ENCODE peak calls at places on chromosome 5, in four cellular contexts. X is heart left ventricle, S is K562, O is right lobe of liver. E is an unnamed sample.

GRCh38 chr5:172266676-172267092 is 16.9 kb downstream of the UBTD2 start:
- DNase-seq in S (no peak), X (no peak), O (no peak), E (no peak)

GRCh38 chr5:143268388-143268787 is 135.1 kb downstream of the NR3C1 start:
- DNase-seq in S (no peak), X (no peak), O (no peak), E (no peak)

GRCh38 chr5:39712316-39713223 is 287.8 kb upstream of the DAB2 start:
- DNase-seq in S (no peak), X (no peak), O (no peak), E (no peak)

GRCh38 chr5:74916831-74917710 is 50.9 kb upstream of the FAM169A start:
- DNase-seq in O (no peak), X (no peak), S (no peak), E (no peak)

GRCh38 chr5:122896598-122897282 is 51.3 kb downstream of the SNX24 start:
- DNase-seq in S (no peak), O (no peak), X (no peak), E (peak; percentile 9)

GRCh38 chr5:137205237-137205636 is 293.9 kb downstream of the SPOCK1 start:
- DNase-seq in S (no peak), O (no peak), X (no peak), E (no peak)

GRCh38 chr5:81006955-81007636 is 46.9 kb downstream of the RASGRF2 start:
- DNase-seq in O (no peak), S (no peak), X (no peak), E (no peak)

GRCh38 chr5:161385080-161385479 is 161.4 kb downstream of the GABRB2 start:
- DNase-seq in X (no peak), S (no peak), O (no peak), E (no peak)

GRCh38 chr5:96896285-96896711 is 20.0 kb downstream of the ERAP2 start:
- DNase-seq in X (no peak), O (no peak), S (no peak), E (no peak)

GRCh38 chr5:158116965-158117364 is 258.0 kb upstream of the CLINT1 start:
- DNase-seq in S (no peak), O (no peak), X (no peak), E (no peak)

GRCh38 chr5:10201223-10201868 is 48.3 kb downstream of the ATPSCKMT start:
- DNase-seq in X (no peak), S (peak; percentile 31), O (no peak), E (peak; percentile 3)

GRCh38 chr5:35313296-35313695 is 83.0 kb upstream of the PRLR start:
- DNase-seq in X (no peak), O (no peak), S (no peak), E (no peak)

GRCh38 chr5:113296681-113297080 is 138.1 kb downstream of the TSSK1B start:
- DNase-seq in O (no peak), X (no peak), S (no peak), E (no peak)

GRCh38 chr5:16074358-16074757 is 105.2 kb downstream of the MARCHF11 start:
- DNase-seq in X (no peak), S (no peak), O (no peak), E (no peak)

GRCh38 chr5:124747770-124748686 is 1.6 kb upstream of the ZNF608 start:
- DNase-seq in S (no peak), O (no peak), X (no peak), E (peak; percentile 39)

GRCh38 chr5:61167382-61167781 is 5.1 kb upstream of the SMIM15 start:
- DNase-seq in X (no peak), S (no peak), O (no peak), E (no peak)

GRCh38 chr5:2700876-2701275 is 50.6 kb downstream of the IRX2 start:
- DNase-seq in O (no peak), S (no peak), X (no peak), E (no peak)

GRCh38 chr5:21649969-21650368 is 1203.2 kb downstream of the CDH12 start:
- DNase-seq in X (no peak), S (no peak), O (no peak), E (no peak)

GRCh38 chr5:164518741-164519080 is 1013.3 kb downstream of the MAT2B start:
- DNase-seq in X (no peak), O (no peak), S (no peak), E (no peak)

GRCh38 chr5:109844695-109845094 is 155.0 kb downstream of the MAN2A1 start:
- DNase-seq in S (no peak), O (no peak), X (no peak), E (no peak)

GRCh38 chr5:156271569-156271968 is 55.4 kb upstream of the SGCD start:
- DNase-seq in X (peak; percentile 26), S (no peak), O (no peak), E (no peak)

GRCh38 chr5:1548702-1549523 is 25.2 kb upstream of the LPCAT1 start:
- DNase-seq in X (no peak), S (peak; percentile 9), O (no peak), E (no peak)

GRCh38 chr5:61319388-61320146 is 12.5 kb upstream of the ZSWIM6 start:
- DNase-seq in X (no peak), O (no peak), S (no peak), E (no peak)

GRCh38 chr5:14816999-14817761 is 54.4 kb downstream of the ANKH start:
- DNase-seq in X (no peak), S (no peak), O (no peak), E (no peak)

GRCh38 chr5:128782446-128782845 is 182.8 kb upstream of the SLC27A6 start:
- DNase-seq in O (no peak), S (no peak), X (peak; percentile 78), E (no peak)

GRCh38 chr5:4880304-4880741 is 259.8 kb upstream of the ADAMTS16 start:
- DNase-seq in S (no peak), O (no peak), X (no peak), E (no peak)

GRCh38 chr5:132641241-132641723 is 16.7 kb upstream of the IL13 start:
- DNase-seq in X (no peak), S (no peak), O (no peak), E (no peak)
- TF ChIP-seq POLR2A in X (no peak), S (no peak), O (no peak), E (no peak)

GRCh38 chr5:141516648-141517025 is 27.8 kb downstream of the PCDHGC5 start:
- DNase-seq in S (no peak), O (no peak), X (no peak), E (no peak)

GRCh38 chr5:141517321-141517720 is 28.4 kb downstream of the PCDHGC5 start:
- DNase-seq in S (no peak), O (no peak), X (no peak), E (no peak)

GRCh38 chr5:141519605-141520288 is 30.9 kb downstream of the PCDHGC5 start:
- DNase-seq in S (no peak), O (no peak), X (no peak), E (no peak)

GRCh38 chr5:141517902-141518610 is 29.2 kb downstream of the PCDHGC5 start:
- DNase-seq in S (no peak), X (no peak), O (no peak), E (no peak)

DNA sequence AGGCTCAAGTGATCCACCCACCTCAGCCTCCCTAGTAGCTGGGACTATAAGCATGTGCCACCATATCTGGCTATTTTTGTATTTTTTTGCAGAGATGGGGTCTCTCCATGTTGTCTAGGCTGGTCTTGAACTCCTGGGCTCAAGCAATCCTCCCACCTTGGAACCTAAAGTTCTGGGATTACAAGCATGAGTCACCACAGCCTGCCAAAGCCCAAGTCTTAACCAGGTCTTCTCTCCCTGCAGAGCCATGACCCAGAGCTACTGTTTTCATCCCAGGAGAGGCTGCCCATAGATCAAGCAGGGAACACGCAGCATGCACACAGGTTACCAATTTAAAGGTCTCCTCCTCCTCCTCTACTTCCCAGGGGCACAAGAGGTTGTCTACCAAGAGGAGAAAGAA is 29.7 kb downstream of the PCDHGC5 start:
- DNase-seq in O (no peak), X (no peak), S (no peak), E (no peak)
- TF ChIP-seq POLR2A in O (no peak), X (no peak), S (no peak), E (no peak)

GRCh38 chr5:139462582-139463276 is at the start of gene ECSCR:
- DNase-seq in X (peak; percentile 78), S (no peak), O (no peak), E (no peak)
- TF ChIP-seq POLR2A in X (no peak), S (no peak), O (no peak), E (no peak)

GRCh38 chr5:154756871-154757646 is 1.9 kb downstream of the LARP1 start:
- DNase-seq in O (peak; percentile 71), X (peak; percentile 70), S (peak; percentile 53), E (peak; percentile 74)
- TF ChIP-seq POLR2A in O (no peak), X (no peak), S (no peak), E (no peak)

DNA sequence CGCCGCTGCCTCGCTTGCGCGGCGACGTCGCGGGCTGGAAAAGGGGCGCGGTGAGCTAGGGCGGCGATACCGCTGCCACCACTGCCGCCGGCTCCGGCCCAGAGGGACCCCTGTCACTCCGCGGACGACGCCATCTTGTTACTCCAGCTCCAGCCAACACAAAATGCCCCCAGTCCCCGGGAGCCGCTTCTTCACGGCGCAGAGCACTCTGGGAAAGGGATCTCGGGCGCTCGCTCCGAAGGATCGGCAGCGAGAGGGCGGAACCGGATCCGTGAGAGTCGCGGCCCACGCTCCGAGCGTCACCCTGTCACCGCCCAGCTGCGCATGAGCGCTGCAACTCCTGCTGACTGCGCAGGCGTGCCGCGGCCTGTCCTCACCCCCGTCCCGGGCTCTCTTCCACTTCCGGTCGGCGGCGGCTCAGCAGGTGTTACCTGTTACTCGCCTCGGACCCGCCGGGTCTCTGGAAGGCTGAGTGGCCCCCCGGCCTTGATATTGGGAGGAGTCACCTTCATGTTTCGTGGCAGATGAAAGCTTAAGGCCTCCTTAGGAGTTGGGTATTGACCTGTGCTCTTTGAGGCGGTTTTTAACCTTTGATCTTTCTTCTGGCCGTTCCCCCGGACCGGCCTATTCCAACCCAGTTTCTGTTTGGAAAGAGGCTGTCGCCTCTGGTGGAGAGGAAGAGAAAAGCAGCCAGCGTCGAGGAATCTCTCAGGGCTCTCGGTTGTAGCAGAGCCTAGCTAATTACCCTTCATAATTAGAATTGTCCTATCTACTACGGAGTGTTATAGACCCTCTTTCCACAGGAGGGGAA is at the start of gene CSNK1A1:
- DNase-seq in O (peak; percentile 99), X (peak; percentile 98), S (peak; percentile 99), E (peak; percentile 100)
- TF ChIP-seq POLR2A in O (peak; percentile 93), X (peak; percentile 91), S (peak; percentile 95), E (peak; percentile 99)

E was measured in erythroblast.